ENCODE peak calls at places on chromosome 11, in seven cellular contexts. K is Panc1, B is lower leg skin, H is A549, Q is ovary, Y is body of pancreas, E is HAP-1. P is an unnamed sample.

GRCh38 chr11:121489823-121490222 is 37.1 kb upstream of the SORL1-AS1 start:
- DNase-seq in K (no peak), E (no peak), H (no peak), Q (no peak), B (no peak), Y (no peak), P (no peak)

GRCh38 chr11:15707971-15708370 is 593.2 kb downstream of the INSC start:
- DNase-seq in E (no peak), B (peak), H (peak), Y (peak), Q (peak), K (no peak), P (peak)

GRCh38 chr11:28520291-28520690 is 412.1 kb downstream of the METTL15 start:
- DNase-seq in H (no peak), Q (no peak), Y (no peak), B (no peak), K (no peak), E (no peak), P (no peak)

GRCh38 chr11:16337421-16338213 is 18.7 kb downstream of the SOX6 start:
- DNase-seq in B (no peak), H (no peak), K (no peak), Y (no peak), Q (no peak), E (no peak), P (no peak)

GRCh38 chr11:107951105-107951504 is 22.9 kb downstream of the RAB39A start:
- DNase-seq in K (no peak), H (no peak), E (no peak), Y (no peak), B (no peak), Q (no peak), P (no peak)

GRCh38 chr11:78688460-78688859 is 113.8 kb upstream of the NARS2 start:
- DNase-seq in B (no peak), E (no peak), H (no peak), Y (no peak), K (no peak), Q (no peak), P (no peak)

GRCh38 chr11:123690490-123690889 is 36.1 kb upstream of the SCN3B start:
- DNase-seq in B (no peak), H (peak), Q (no peak), K (no peak), Y (no peak), E (no peak), P (no peak)

GRCh38 chr11:16577490-16577889 is 161.0 kb upstream of the C11orf58 start:
- DNase-seq in Q (no peak), B (no peak), K (no peak), Y (no peak), H (no peak), E (no peak), P (no peak)

GRCh38 chr11:75577198-75577597 is 15.1 kb downstream of the SERPINH1 start:
- DNase-seq in Q (peak), B (no peak), Y (peak), H (peak), K (no peak), E (no peak), P (no peak)

GRCh38 chr11:108496643-108497256 is 1.4 kb downstream of the POGLUT3 start:
- DNase-seq in H (no peak), Q (no peak), B (no peak), K (peak), E (peak), Y (no peak), P (peak)

GRCh38 chr11:114625294-114625693 is 29.7 kb upstream of the NXPE4 start:
- DNase-seq in Q (no peak), B (no peak), H (no peak), E (no peak), K (no peak), Y (no peak), P (no peak)

GRCh38 chr11:74697722-74698121 is 33.5 kb downstream of the CHRDL2 start:
- DNase-seq in H (no peak), Y (peak), B (no peak), Q (no peak), E (no peak), K (no peak), P (no peak)

GRCh38 chr11:108224908-108225786 is 2.3 kb downstream of the ATM start:
- DNase-seq in E (no peak), Y (no peak), Q (no peak), K (no peak), H (no peak), B (no peak), P (no peak)

GRCh38 chr11:93843906-93844305 is 6.5 kb downstream of the VSTM5 start:
- DNase-seq in B (no peak), Q (no peak), E (no peak), K (no peak), Y (no peak), H (no peak), P (no peak)

GRCh38 chr11:77171885-77172665 is 44.0 kb downstream of the MYO7A start:
- DNase-seq in Y (no peak), H (no peak), B (no peak), E (peak), K (no peak), Q (no peak), P (no peak)

DNA sequence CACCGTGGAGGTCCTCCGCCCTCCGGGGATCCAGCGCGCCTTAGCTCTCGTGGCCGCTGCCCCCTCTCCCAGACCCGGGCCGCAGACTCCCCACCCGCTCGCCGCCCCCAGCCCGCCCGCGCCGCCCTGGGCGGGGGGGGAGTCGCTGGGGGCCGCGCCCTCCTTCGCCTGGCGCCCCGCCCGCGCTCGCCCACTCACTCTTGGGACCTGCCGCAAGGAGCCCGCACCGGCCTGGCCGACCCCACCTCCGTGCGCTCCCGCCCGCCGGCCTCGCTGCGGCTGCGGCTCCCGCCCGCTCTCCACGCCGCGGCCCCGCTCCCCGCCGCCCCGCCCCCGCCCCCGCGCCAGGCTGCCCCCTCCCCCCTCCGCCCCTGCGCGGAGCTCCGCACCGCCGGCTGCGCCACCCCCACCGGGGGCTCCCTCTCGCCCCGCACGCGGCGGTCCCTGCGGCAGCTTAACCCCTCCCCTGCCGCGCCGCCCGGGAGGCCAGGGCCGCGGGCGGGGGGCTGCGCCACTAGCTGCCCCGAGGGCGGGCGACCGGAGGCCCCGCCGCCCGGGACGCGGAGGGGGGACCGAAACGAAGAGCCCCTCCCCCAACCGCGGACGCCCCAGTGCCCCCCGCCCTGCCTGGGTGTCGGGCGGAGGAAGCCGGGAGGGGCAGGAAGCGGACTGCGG is 739 bp upstream of the RASGRP2 start:
- DNase-seq in E (no peak), K (no peak), B (no peak), H (no peak), Q (no peak), Y (no peak), P (no peak)
- H3K4me3 ChIP-seq in E (peak), K (peak), B (peak), H (peak), Q (peak), Y (no peak), P (no peak)

DNA sequence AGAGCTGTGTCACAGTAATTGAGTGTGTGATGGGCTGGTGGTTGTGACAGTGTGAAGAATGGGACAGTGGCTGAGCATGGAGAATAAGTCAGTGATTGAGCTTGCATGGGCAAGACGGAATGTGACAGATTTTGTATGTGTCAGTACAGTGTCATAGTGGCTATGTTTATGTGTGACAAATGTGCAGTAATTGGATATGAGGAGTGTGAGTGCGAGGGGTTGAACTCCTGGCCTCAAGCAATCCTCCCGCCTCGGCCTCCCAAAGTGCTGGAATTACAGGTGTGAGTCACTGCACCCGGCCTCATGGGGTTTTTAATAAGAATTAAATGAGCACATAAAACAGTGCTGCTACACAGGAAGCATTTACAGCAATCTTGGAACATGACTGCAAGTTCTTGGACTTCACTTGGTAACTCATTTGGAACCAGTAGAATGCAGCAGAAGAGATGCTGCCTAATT is 619 bp upstream of the RRAS2 start:
- DNase-seq in Q (no peak), Y (no peak), E (no peak), K (no peak), B (no peak), H (no peak), P (no peak)
- H3K4me3 ChIP-seq in Q (no peak), Y (no peak), E (peak), K (peak), B (no peak), H (peak), P (peak)

DNA sequence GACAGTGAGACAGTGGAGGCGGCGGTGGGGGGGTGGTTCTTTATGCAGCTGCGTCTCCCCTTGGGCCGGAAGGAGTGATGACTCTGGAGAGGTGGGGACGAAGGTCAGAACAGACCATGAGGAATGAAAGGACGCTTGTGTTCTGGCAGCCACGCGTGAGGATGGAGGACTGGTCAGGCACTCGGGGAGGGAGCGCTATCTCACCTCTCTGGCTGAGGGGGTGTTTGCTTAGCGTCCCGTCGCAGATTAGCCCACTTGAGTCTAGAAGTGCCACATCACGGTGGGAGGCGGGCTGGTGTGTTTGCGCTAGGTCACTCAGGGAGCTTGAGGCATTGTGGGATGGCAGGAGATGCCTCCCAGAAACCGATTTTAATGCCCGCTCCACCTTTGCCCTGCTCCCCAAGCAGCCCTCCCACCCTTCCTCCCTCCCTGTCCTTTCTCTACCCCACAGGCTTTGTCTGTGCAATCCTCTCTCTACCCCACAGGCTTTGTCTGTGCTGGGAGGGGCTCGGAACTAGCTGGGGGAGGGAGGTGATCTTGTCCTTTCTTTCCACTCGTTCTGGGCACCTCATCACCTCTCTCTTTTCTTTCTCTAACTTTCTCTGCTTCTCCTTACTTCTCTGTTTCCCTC is 97.8 kb downstream of the PKNOX2 start:
- DNase-seq in B (no peak), H (no peak), E (no peak), Q (peak), K (no peak), Y (no peak), P (no peak)
- H3K4me3 ChIP-seq in B (no peak), H (no peak), E (no peak), Q (no peak), K (no peak), Y (no peak), P (no peak)

GRCh38 chr11:72740060-72740424 is 12.2 kb downstream of the ARAP1 start:
- DNase-seq in K (no peak), H (no peak), Q (no peak), Y (no peak), B (no peak), E (no peak), P (no peak)

GRCh38 chr11:72741849-72742521 is 10.2 kb downstream of the ARAP1 start:
- DNase-seq in B (no peak), K (no peak), Q (no peak), H (no peak), Y (no peak), E (no peak), P (peak)

GRCh38 chr11:72742522-72743320 is 9.5 kb downstream of the ARAP1 start:
- DNase-seq in H (no peak), B (no peak), K (no peak), E (no peak), Q (no peak), Y (no peak), P (no peak)

GRCh38 chr11:72740562-72741428 is 11.4 kb downstream of the ARAP1 start:
- DNase-seq in K (no peak), Q (no peak), B (no peak), H (no peak), Y (no peak), E (no peak), P (no peak)

GRCh38 chr11:72741429-72741833 is 10.8 kb downstream of the ARAP1 start:
- DNase-seq in E (no peak), B (no peak), K (no peak), Y (peak), Q (no peak), H (no peak), P (no peak)
- H3K4me3 ChIP-seq in E (no peak), B (no peak), K (no peak), Y (no peak), Q (no peak), H (no peak), P (no peak)

DNA sequence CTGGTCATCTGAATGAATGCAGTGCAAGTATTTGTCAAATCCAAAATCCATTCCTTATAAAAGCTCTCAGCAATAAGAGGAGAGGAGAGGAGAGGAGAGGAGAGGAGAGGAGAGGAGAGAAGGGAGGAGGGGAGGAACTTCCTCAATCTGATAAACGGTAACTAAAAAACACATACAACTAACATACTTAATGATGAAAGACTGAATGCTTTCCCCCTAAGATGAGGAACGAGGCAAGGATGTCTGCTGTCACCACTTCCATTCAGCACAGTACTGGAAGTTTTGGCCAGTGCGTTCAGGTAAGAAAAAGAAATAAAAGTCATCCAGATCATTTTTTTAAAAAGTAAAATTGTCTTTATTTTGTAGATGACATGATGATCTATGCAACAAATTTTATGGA is 80.4 kb downstream of the CD82 start:
- DNase-seq in Y (no peak), K (no peak), E (no peak), B (no peak), Q (no peak), H (no peak), P (no peak)
- H3K4me3 ChIP-seq in Y (no peak), K (no peak), E (no peak), B (no peak), Q (no peak), H (no peak), P (no peak)

DNA sequence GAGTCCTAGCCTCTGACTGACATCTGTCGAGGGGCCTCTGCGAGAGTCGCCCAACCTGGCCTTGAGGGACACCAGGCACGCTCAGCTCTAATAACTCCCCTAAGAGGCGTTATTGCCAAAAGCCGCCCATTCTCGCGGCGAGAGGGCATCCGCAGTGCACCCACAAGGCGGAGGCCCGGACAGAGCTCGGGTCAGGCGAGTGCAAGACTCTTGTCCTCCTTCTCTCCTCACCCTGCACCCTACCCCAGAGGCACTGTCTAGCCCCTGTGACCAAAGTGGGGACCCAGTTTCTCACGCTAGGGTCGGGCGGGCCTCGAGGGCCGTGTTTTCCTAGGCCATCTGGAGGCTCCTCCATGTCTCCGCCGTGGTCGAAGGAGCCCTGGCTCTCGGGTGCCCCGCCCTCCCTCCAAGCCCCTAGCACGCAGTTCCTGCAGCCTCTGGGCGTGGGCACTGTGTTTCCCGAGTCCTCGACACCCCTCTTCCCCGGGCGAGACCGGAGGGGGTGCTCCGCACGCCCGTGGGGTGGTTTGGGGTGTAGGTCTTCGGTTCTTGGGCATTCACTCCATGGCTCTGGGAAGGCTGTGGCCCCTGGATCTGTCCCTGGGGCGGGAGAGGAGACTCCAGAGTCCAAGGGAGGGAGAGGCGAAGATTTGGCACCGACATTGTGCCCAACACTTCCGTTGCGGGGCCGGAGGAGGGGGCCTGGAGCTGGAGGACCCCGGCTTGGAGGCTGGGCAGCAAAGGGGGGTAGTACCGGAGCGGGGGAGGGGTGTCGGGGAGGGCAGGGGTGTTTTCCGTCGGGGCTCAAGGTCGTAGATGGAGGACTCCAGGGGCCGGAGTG is 1.0 kb downstream of the CHRM4 start:
- DNase-seq in B (no peak), Q (no peak), H (no peak), Y (no peak), E (no peak), K (no peak), P (no peak)
- H3K4me3 ChIP-seq in B (no peak), Q (no peak), H (peak), Y (no peak), E (peak), K (peak), P (no peak)